ENCODE peak calls at places on chromosomes 6 and 20, in four cellular contexts. A is WTC11, G is activated T-cell treated with anti-CD3 and anti-CD28 coated beads for 24 hours, I is NCI-H460. O is an unnamed sample.

GRCh38 chr20:50528804-50529351 is 18.7 kb downstream of the PTPN1 start:
- DNase-seq in A (no peak), G (no peak), I (no peak), O (no peak)

GRCh38 chr6:14263881-14264424 is 146.4 kb downstream of the CD83 start:
- DNase-seq in A (no peak), G (no peak), I (no peak), O (no peak)

GRCh38 chr6:134245041-134245440 is 72.9 kb downstream of the SGK1 start:
- DNase-seq in A (no peak), G (no peak), I (no peak), O (no peak)

GRCh38 chr20:31410011-31410410 is 4.0 kb upstream of the DEFB121 start:
- DNase-seq in A (no peak), G (no peak), I (no peak), O (no peak)

GRCh38 chr6:15621203-15622044 is 41.4 kb downstream of the DTNBP1 start:
- DNase-seq in A (peak; percentile 55), G (no peak), I (no peak), O (no peak)

GRCh38 chr6:118325220-118325860 is 222.8 kb upstream of the PLN start:
- DNase-seq in A (no peak), G (no peak), I (no peak), O (no peak)

GRCh38 chr20:54194724-54195438 is 13.0 kb upstream of the PFDN4 start:
- DNase-seq in A (no peak), G (no peak), I (no peak), O (no peak)

GRCh38 chr6:90369024-90369519 is 72.4 kb upstream of the BACH2 start:
- DNase-seq in A (no peak), G (no peak), I (peak; percentile 95), O (no peak)

GRCh38 chr20:36281785-36282380 is 24.3 kb upstream of the DLGAP4 start:
- DNase-seq in A (no peak), G (no peak), I (no peak), O (no peak)

GRCh38 chr6:120451508-120451907 is 882.8 kb downstream of the TBC1D32 start:
- DNase-seq in A (no peak), G (no peak), I (no peak), O (no peak)

GRCh38 chr6:159919011-159919511 is 28.3 kb downstream of the MAS1 start:
- DNase-seq in A (no peak), G (no peak), I (no peak), O (no peak)

GRCh38 chr6:151475653-151476523 is 17.9 kb upstream of the CCDC170 start:
- DNase-seq in A (peak; percentile 29), G (peak; percentile 20), I (peak; percentile 26), O (no peak)

GRCh38 chr6:158040804-158041347 is 59.2 kb downstream of the SYNJ2 start:
- DNase-seq in A (no peak), G (no peak), I (no peak), O (no peak)

GRCh38 chr6:28863607-28864320 is 60.0 kb downstream of the TRIM27 start:
- DNase-seq in A (peak; percentile 73), G (peak; percentile 85), I (peak; percentile 70), O (peak; percentile 32)

GRCh38 chr6:35471836-35472345 is 3.7 kb downstream of the RPL10A start:
- DNase-seq in A (no peak), G (no peak), I (no peak), O (no peak)

GRCh38 chr20:62405108-62405980 is 1.7 kb downstream of the CABLES2 start:
- DNase-seq in A (peak; percentile 68), G (no peak), I (peak; percentile 35), O (no peak)

GRCh38 chr20:50008007-50008406 is 25.2 kb downstream of the SNAI1 start:
- DNase-seq in A (no peak), G (no peak), I (no peak), O (no peak)

GRCh38 chr6:109875973-109876372 is 102.1 kb upstream of the GPR6 start:
- DNase-seq in A (no peak), G (no peak), I (no peak), O (no peak)

GRCh38 chr20:5890773-5891441 is 59.4 kb downstream of the TRMT6 start:
- DNase-seq in A (no peak), G (no peak), I (no peak), O (no peak)

GRCh38 chr20:4864292-4864691 is 137.0 kb downstream of the SLC23A2 start:
- DNase-seq in A (no peak), G (no peak), I (no peak), O (no peak)

GRCh38 chr20:50053790-50054547 is 59.0 kb downstream of the UBE2V1 start:
- DNase-seq in A (no peak), G (no peak), I (no peak), O (no peak)

GRCh38 chr20:46648903-46649649 is 2.2 kb downstream of the SLC13A3 start:
- DNase-seq in A (no peak), G (no peak), I (no peak), O (no peak)

GRCh38 chr6:13663986-13664385 is 47.6 kb downstream of the RANBP9 start:
- DNase-seq in A (no peak), G (no peak), I (no peak), O (no peak)

GRCh38 chr20:45247860-45248259 is 6.5 kb downstream of the SLPI start:
- DNase-seq in A (no peak), G (no peak), I (no peak), O (no peak)

GRCh38 chr6:104559435-104560202 is 300.1 kb downstream of the HACE1 start:
- DNase-seq in A (no peak), G (no peak), I (no peak), O (no peak)

GRCh38 chr6:100185615-100186014 is 191.6 kb upstream of the MCHR2 start:
- DNase-seq in A (no peak), G (no peak), I (no peak), O (no peak)

GRCh38 chr6:17484201-17484606 is 90.8 kb downstream of the CAP2 start:
- DNase-seq in A (no peak), G (no peak), I (no peak), O (no peak)

GRCh38 chr20:17024513-17025105 is 202.2 kb upstream of the PCSK2 start:
- DNase-seq in A (peak; percentile 20), G (no peak), I (peak; percentile 49), O (no peak)

GRCh38 chr20:52500150-52500549 is 308.6 kb upstream of the ZFP64 start:
- DNase-seq in A (no peak), G (no peak), I (no peak), O (no peak)

GRCh38 chr6:89830385-89830809 is 717 bp downstream of the CASP8AP2 start:
- DNase-seq in A (no peak), G (no peak), I (no peak), O (no peak)

O was measured in NCI-H1436 treated with DMSO at 0.1 percent for 48 hours.